ENCODE peak calls at places on chromosome 13, in eight cellular contexts. F is skeletal muscle cell, J is choroid plexus epithelial cell, P is psoas muscle, A is A673, U is aorta, I is right cardiac atrium, D is AG09309. B is an unnamed sample.

GRCh38 chr13:98447881-98448641 is 128.8 kb downstream of the STK24 start:
- DNase-seq in U (no peak), J (peak; percentile 41), I (peak; percentile 88), A (peak; percentile 63), P (no peak), F (no peak), D (no peak), B (no peak)

GRCh38 chr13:104810242-104810641 is 1725.2 kb downstream of the EFNB2 start:
- DNase-seq in I (no peak), P (no peak), F (no peak), A (no peak), J (no peak), D (no peak), U (no peak), B (no peak)

GRCh38 chr13:32164622-32165268 is 133.2 kb downstream of the FRY start:
- DNase-seq in J (peak; percentile 88), A (peak; percentile 90), F (peak; percentile 28), P (no peak), I (no peak), U (no peak), D (no peak), B (no peak)

GRCh38 chr13:66887088-66887487 is 343.0 kb downstream of the PCDH9 start:
- DNase-seq in F (peak; percentile 25), D (no peak), U (no peak), I (peak; percentile 14), P (no peak), A (no peak), J (peak; percentile 28), B (no peak)

GRCh38 chr13:95660981-95661581 is 15.9 kb upstream of the DNAJC3 start:
- DNase-seq in D (no peak), U (no peak), I (no peak), J (peak; percentile 71), F (no peak), A (peak; percentile 61), P (no peak), B (no peak)

GRCh38 chr13:107834268-107834667 is 381.1 kb downstream of the LIG4 start:
- DNase-seq in J (peak; percentile 43), D (no peak), I (no peak), U (no peak), A (no peak), P (no peak), F (no peak), B (no peak)

GRCh38 chr13:75870397-75870801 is 234.3 kb downstream of the LMO7 start:
- DNase-seq in D (no peak), U (no peak), I (peak; percentile 45), A (peak; percentile 39), F (no peak), J (peak; percentile 32), P (no peak), B (no peak)

GRCh38 chr13:93038187-93038586 is 188.4 kb upstream of the GPC6 start:
- DNase-seq in D (no peak), P (no peak), U (no peak), A (no peak), J (no peak), I (no peak), F (no peak), B (no peak)

GRCh38 chr13:75402787-75403186 is 79.2 kb downstream of the TBC1D4 start:
- DNase-seq in D (no peak), F (no peak), U (no peak), I (peak; percentile 80), P (no peak), A (no peak), J (no peak), B (no peak)

GRCh38 chr13:37777676-37778075 is 91.9 kb downstream of the TRPC4 start:
- DNase-seq in D (no peak), J (no peak), F (no peak), A (no peak), I (no peak), P (no peak), U (no peak), B (no peak)

GRCh38 chr13:76271728-76272232 is 614.4 kb downstream of the KCTD12 start:
- DNase-seq in I (no peak), U (no peak), F (no peak), A (no peak), J (no peak), D (no peak), P (no peak), B (no peak)

GRCh38 chr13:51999525-51999924 is 11.7 kb downstream of the ATP7B start:
- DNase-seq in J (no peak), F (no peak), D (no peak), U (peak; percentile 71), I (peak; percentile 82), A (no peak), P (peak; percentile 44), B (no peak)

GRCh38 chr13:79435549-79435948 is 29.5 kb upstream of the RBM26 start:
- DNase-seq in U (no peak), I (no peak), J (peak; percentile 57), D (peak; percentile 67), A (no peak), P (no peak), F (peak; percentile 68), B (no peak)

GRCh38 chr13:85825454-85825853 is 26.2 kb upstream of the SLITRK6 start:
- DNase-seq in D (no peak), A (no peak), P (no peak), J (peak; percentile 23), I (no peak), F (no peak), U (no peak), B (no peak)

GRCh38 chr13:80168089-80168850 is 172.7 kb downstream of the SPRY2 start:
- DNase-seq in J (peak; percentile 11), A (peak; percentile 49), I (no peak), F (peak; percentile 15), U (no peak), D (peak; percentile 13), P (no peak), B (no peak)

GRCh38 chr13:53921473-53921872 is 892.9 kb downstream of the OLFM4 start:
- DNase-seq in D (no peak), U (peak; percentile 23), J (no peak), A (no peak), F (no peak), P (no peak), I (no peak), B (no peak)

GRCh38 chr13:102606537-102607309 is 9.9 kb downstream of the TPP2 start:
- DNase-seq in U (no peak), J (no peak), P (no peak), A (no peak), I (no peak), D (no peak), F (no peak), B (no peak)
- H3K4me3 ChIP-seq in U (no peak overlapping the region), J (no peak overlapping the region), P (no peak overlapping the region), A (no peak overlapping the region), I (no peak overlapping the region), D (no peak overlapping the region), F (no peak overlapping the region), B (no peak overlapping the region)

DNA sequence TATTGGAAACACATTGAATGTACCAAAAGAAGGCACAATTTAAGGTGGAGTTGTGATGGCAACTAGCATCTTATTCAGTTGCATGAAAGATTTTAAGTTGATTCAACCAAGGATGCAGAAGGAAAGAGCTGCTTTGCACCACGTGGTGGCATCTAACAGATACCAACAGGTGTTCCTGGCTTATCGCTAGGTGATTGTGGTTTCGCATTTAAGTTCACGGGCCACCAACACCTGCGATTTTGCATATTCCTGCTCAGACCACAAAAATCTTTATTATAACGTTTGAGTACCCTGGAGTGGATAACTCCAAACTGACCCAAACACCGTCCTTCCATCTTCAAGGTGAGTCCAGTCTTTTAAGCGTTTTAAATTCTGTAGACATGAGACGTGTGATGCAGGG is 45.3 kb downstream of the RGCC start:
- DNase-seq in J (no peak), U (no peak), F (no peak), A (no peak), I (no peak), P (no peak), D (no peak), B (no peak)
- H3K4me3 ChIP-seq in J (no peak overlapping the region), U (no peak overlapping the region), F (no peak overlapping the region), A (no peak overlapping the region), I (no peak overlapping the region), P (no peak overlapping the region), D (no peak overlapping the region), B (no peak overlapping the region)

DNA sequence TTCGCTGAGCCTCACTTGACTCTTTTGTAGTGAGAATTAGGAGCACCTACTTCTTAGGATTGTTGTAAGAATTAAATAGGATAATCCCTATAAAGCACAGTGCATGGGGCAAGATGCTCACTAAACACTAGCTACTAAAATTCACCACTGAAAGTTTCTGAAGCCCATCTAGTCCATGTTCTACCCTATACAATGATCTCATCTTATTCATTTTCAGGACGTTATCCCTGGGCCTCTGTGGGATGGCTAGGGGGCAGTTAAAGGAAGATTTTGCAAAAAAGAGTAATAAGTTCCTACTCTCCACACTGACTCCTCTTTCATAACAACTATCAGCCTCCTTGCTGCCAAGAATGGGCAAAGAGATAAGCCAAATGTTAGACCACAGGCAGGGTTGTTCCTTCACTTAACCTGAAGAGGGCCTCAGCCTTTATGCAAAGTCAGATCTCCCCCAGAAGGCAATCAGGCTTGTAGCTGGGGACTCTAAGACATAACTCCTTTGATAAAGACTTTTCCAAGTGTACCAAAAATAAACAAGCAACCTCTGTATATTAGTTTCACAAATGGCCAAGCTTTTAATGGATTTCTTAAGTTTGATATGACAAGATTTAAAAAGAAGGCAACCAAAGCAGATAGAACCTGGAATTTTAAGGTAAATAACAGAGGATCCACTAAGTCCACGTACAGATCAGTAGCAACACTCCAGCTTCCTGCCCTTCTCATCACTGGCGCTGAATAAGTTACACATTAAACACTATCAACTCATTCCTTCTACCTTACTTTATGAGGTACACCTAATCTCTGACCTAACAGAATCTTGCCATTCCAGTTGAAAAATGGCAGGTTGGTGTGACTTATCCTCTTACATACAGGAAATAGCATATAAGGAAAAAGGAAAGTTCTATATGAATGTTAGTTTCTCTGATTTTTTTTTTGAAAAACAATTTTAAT is 44.4 kb downstream of the ELF1 start:
- DNase-seq in P (no peak), U (no peak), J (peak; percentile 82), D (peak; percentile 20), I (no peak), A (peak; percentile 77), F (no peak), B (no peak)
- H3K4me3 ChIP-seq in P (no peak overlapping the region), U (no peak overlapping the region), J (no peak overlapping the region), D (no peak overlapping the region), I (no peak overlapping the region), A (no peak overlapping the region), F (no peak overlapping the region), B (no peak overlapping the region)

GRCh38 chr13:30341815-30342570 is 34.6 kb upstream of the KATNAL1 start:
- DNase-seq in I (peak; percentile 96), J (peak; percentile 93), A (peak; percentile 65), D (peak; percentile 81), F (peak; percentile 89), U (peak; percentile 92), P (peak; percentile 84), B (peak; percentile 91)
- H3K4me3 ChIP-seq in I (no peak overlapping the region), J (no peak overlapping the region), A (no peak overlapping the region), D (no peak overlapping the region), F (no peak overlapping the region), U (no peak overlapping the region), P (no peak overlapping the region), B (no peak overlapping the region)

GRCh38 chr13:110887242-110887954 is 27.5 kb downstream of the ANKRD10 start:
- DNase-seq in P (no peak), U (no peak), A (no peak), J (peak; percentile 68), D (no peak), F (no peak), I (no peak), B (no peak)
- H3K4me3 ChIP-seq in P (no peak overlapping the region), U (no peak overlapping the region), A (no peak overlapping the region), J (no peak overlapping the region), D (no peak overlapping the region), F (no peak overlapping the region), I (no peak overlapping the region), B (no peak overlapping the region)